ENCODE peak calls at places on chromosomes 5 and 9, in six cellular contexts. J, K, P, T, C and D are unnamed samples.

GRCh38 chr9:108783318-108784127 is 72.3 kb downstream of the ACTL7B start:
- DNase-seq in J (no peak), K (no peak), P (no peak), T (no peak), C (no peak), D (no peak)

GRCh38 chr5:41863871-41864486 is 6.2 kb downstream of the OXCT1 start:
- DNase-seq in J (no peak), K (no peak), P (no peak), T (no peak), C (no peak), D (no peak)

GRCh38 chr9:99253134-99253533 is 31.1 kb downstream of the SEC61B start:
- DNase-seq in J (no peak), K (no peak), P (no peak), T (no peak), C (no peak), D (no peak)

GRCh38 chr5:173577166-173577565 is 39.3 kb downstream of the BOD1 start:
- DNase-seq in J (no peak), K (no peak), P (no peak), T (no peak), C (no peak), D (no peak)

GRCh38 chr5:43533646-43534045 is 18.7 kb upstream of the C5orf34 start:
- DNase-seq in J (no peak), K (no peak), P (no peak), T (no peak), C (no peak), D (no peak)

GRCh38 chr9:7403839-7404238 is 395.7 kb downstream of the DMAC1 start:
- DNase-seq in J (no peak), K (no peak), P (no peak), T (no peak), C (no peak), D (no peak)

GRCh38 chr5:143605403-143606005 is 202.0 kb upstream of the NR3C1 start:
- DNase-seq in J (no peak), K (no peak), P (no peak), T (peak; percentile 14), C (no peak), D (no peak)

GRCh38 chr9:14153310-14153720 is 160.6 kb downstream of the NFIB start:
- DNase-seq in J (no peak), K (no peak), P (no peak), T (no peak), C (no peak), D (no peak)

GRCh38 chr5:137563301-137563645 is 64.1 kb upstream of the SPOCK1 start:
- DNase-seq in J (no peak), K (no peak), P (no peak), T (no peak), C (no peak), D (no peak)

GRCh38 chr5:16051246-16051645 is 128.3 kb downstream of the MARCHF11 start:
- DNase-seq in J (no peak), K (no peak), P (no peak), T (no peak), C (no peak), D (no peak)

GRCh38 chr9:89323257-89323841 is 5.0 kb downstream of the SECISBP2 start:
- DNase-seq in J (no peak), K (no peak), P (no peak), T (no peak), C (peak; percentile 57), D (no peak)

GRCh38 chr5:61342066-61342465 is 10.0 kb downstream of the ZSWIM6 start:
- DNase-seq in J (no peak), K (no peak), P (no peak), T (no peak), C (no peak), D (no peak)

GRCh38 chr9:31799953-31800609 is 584.4 kb upstream of the ACO1 start:
- DNase-seq in J (no peak), K (peak; percentile 19), P (no peak), T (no peak), C (no peak), D (no peak)

GRCh38 chr9:37897665-37898064 is 6.3 kb downstream of the SLC25A51 start:
- DNase-seq in J (no peak), K (no peak), P (no peak), T (no peak), C (no peak), D (no peak)

GRCh38 chr5:79236364-79236969 is 536 bp downstream of the JMY start:
- DNase-seq in J (no peak), K (no peak), P (no peak), T (no peak), C (no peak), D (no peak)

GRCh38 chr5:30099634-30100033 is 1093.9 kb upstream of the CDH6 start:
- DNase-seq in J (no peak), K (no peak), P (no peak), T (no peak), C (no peak), D (no peak)

GRCh38 chr5:170393235-170393634 is 4.1 kb upstream of the KCNMB1 start:
- DNase-seq in J (no peak), K (no peak), P (no peak), T (no peak), C (no peak), D (no peak)

GRCh38 chr9:121871431-121872025 is 220.1 kb downstream of the DAB2IP start:
- DNase-seq in J (no peak), K (no peak), P (no peak), T (no peak), C (no peak), D (no peak)

GRCh38 chr9:104836235-104836634 is 72.3 kb downstream of the NIPSNAP3B start:
- DNase-seq in J (no peak), K (no peak), P (no peak), T (no peak), C (no peak), D (no peak)

DNA sequence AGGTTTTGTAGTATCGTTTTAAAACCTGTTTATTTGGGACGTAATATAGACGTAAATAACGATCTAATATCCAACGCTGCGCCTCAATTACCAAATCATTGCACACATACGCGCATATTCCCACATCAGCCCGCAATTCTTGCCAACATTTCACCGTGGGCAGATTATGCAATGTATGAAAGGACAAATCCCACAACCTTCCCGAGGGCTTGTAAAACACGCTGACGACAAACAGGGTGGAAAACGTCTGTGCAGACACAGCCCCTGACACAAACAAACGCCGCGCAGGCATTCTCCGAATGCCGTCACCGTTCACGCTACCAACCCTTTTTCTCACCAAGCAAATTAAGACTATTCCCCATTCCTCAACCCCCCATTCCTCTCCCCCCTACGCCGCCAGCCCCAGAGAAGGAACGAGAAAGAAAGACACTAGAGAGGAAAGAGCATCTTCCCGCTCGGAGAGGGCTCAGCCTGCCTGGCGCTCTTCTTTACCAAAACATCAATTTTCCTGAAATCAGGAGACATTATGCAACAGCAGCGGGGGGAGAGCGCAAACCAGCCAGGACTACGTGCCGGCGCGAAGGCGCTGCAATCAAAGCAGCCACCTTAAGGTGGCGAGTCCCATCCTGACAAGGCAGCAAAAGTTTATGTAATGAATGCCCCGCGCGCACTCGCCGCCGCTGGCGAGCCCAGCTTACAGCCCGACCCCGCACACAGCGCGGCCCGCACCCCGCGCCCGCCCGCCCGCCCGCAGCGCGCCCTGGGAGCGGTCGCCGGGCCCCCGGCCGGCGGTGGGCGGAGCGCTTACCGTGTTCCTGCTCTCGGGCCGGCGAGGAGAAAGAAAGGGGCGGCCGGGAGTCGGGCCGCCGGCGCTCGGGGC is 560 bp downstream of the NFIL3 start:
- DNase-seq in J (peak; percentile 82), K (no peak), P (peak; percentile 63), T (peak; percentile 75), C (peak; percentile 78), D (peak; percentile 82)
- TF ChIP-seq POLR2A in J (peak; percentile 59), K (no peak), P (no peak), T (peak; percentile 65), C (peak; percentile 41), D (peak; percentile 83)

DNA sequence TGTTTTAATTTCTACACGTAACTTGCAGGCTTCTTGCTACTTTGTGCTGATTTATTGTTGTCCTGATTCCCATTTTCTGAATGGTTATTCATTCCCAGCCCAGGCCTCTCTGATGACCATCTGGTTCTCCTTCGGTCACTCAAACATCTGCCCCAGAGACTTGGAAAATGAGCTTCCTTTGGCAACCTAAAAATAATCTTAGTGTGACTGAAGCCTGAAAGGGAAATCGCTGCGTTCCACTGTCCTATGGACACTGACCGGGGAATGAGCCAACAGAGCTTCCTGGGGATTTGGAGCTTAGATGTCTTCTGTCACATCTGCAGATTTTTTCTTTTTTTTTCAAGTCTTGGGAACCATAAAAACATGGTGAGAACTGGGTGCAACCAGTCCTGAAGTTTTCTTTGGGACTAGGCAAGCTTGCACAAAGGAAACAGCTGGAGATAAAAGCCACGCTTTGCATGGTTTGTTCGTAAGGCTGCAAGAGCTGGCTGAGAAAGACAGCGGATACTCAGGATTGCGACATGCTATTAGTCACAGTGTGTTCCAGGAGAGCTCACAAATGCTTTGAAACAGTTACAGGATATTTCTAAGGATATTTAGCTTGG is 146.3 kb downstream of the GOLPH3 start:
- DNase-seq in J (peak; percentile 79), K (peak; percentile 7), P (no peak), T (peak; percentile 35), C (no peak), D (no peak)
- H3K4me3 ChIP-seq in J (no peak overlapping the region), K (no peak overlapping the region), P (no peak overlapping the region), T (no peak overlapping the region), C (no peak overlapping the region), D (no peak overlapping the region)

DNA sequence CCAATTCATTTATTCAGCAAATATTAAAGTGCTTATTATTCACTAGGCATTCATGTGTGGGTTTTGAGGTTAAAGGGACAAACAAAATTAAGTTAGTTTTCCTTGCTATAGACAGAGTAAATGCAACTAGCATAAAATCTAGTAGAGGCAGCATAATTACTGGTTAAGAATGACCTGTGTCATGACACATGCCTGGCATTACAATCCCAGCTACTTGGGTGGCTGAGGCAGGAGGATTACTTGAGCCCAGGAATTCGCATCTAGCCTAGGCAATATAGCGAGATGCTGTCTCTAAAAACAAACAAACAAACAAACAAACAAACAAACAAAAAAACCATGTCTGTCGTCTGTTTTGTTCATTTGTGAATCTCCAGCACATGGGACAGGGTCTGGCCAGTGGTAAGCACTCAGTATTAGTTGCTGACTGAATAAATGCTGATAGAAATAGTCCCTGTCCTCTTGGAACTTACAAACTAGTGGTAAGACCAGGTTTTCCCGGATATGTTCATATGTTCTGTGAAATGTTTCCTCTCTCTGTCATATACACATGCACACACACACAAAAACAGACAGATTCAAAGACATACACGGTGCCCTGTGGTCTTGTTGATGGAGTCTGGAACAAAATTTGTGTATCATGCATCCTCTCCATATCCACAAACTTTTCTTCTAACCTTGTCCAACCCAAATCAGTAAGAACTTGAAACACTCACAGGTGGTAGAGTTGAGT is 41.8 kb upstream of the TNFAIP8 start:
- DNase-seq in J (no peak), K (no peak), P (no peak), T (no peak), C (no peak), D (no peak)
- H3K4me1 ChIP-seq in J (no peaks in the 10 kb centered on the region), K (peaks cover 7% of the 10 kb centered on the region), P (peaks cover 54% of the 10 kb centered on the region), T (peaks cover 6% of the 10 kb centered on the region), C (peaks cover 6% of the 10 kb centered on the region), D (peaks cover 4% of the 10 kb centered on the region)

GRCh38 chr5:135997936-135998335 is 30.9 kb upstream of the TGFBI start:
- DNase-seq in J (no peak), K (no peak), P (no peak), T (no peak), C (no peak), D (no peak)

GRCh38 chr5:136000937-136001336 is 27.9 kb upstream of the TGFBI start:
- DNase-seq in J (no peak), K (no peak), P (no peak), T (no peak), C (no peak), D (no peak)

GRCh38 chr5:135999396-136000139 is 29.2 kb upstream of the TGFBI start:
- DNase-seq in J (no peak), K (no peak), P (no peak), T (no peak), C (no peak), D (no peak)

GRCh38 chr5:136000147-136000546 is 28.6 kb upstream of the TGFBI start:
- DNase-seq in J (no peak), K (no peak), P (no peak), T (no peak), C (no peak), D (no peak)

GRCh38 chr5:135998889-135999288 is 29.9 kb upstream of the TGFBI start:
- DNase-seq in J (no peak), K (no peak), P (no peak), T (no peak), C (no peak), D (no peak)
- TF ChIP-seq POLR2A in J (no peak), K (no peak), P (no peak), T (no peak), C (no peak), D (no peak)